ENCODE peak calls at places on chromosomes 4 and X, in five cellular contexts. V is colonic mucosa, Z is pancreas, W is GM23248, K is stomach. B is an unnamed sample.

GRCh38 chrX:129979207-129979920 is 3.1 kb upstream of the BCORL1 start:
- DNase-seq in V (peak; percentile 20), Z (peak; percentile 74), W (peak; percentile 30), K (no peak), B (no peak)

GRCh38 chrX:141201962-141202361 is 25.0 kb upstream of the LDOC1 start:
- DNase-seq in V (no peak), Z (no peak), W (no peak), K (no peak), B (no peak)

GRCh38 chr4:188941524-188942109 is 802.4 kb downstream of the TRIML1 start:
- DNase-seq in V (no peak), Z (no peak), W (peak; percentile 82), K (no peak), B (peak; percentile 85)

GRCh38 chrX:135974279-135974856 is 580 bp upstream of the MMGT1 start:
- DNase-seq in V (peak; percentile 72), Z (peak; percentile 85), W (no peak), K (peak; percentile 75), B (peak; percentile 24)

GRCh38 chr4:80225628-80226027 is 28.3 kb downstream of the PRDM8 start:
- DNase-seq in V (no peak), Z (no peak), W (peak; percentile 43), K (no peak), B (no peak)

GRCh38 chr4:138140879-138141278 is 101.3 kb downstream of the SLC7A11 start:
- DNase-seq in V (no peak), Z (no peak), W (no peak), K (no peak), B (no peak)

GRCh38 chrX:133045986-133046385 is 50.9 kb downstream of the USP26 start:
- DNase-seq in V (no peak), Z (no peak), W (peak; percentile 15), K (no peak), B (no peak)

GRCh38 chr4:4457803-4458550 is 71.1 kb downstream of the NSG1 start:
- DNase-seq in V (no peak), Z (no peak), W (peak; percentile 87), K (no peak), B (peak; percentile 28)

GRCh38 chr4:183349673-183350072 is 27.4 kb upstream of the CLDN24 start:
- DNase-seq in V (no peak), Z (no peak), W (peak; percentile 89), K (no peak), B (no peak)

GRCh38 chr4:25172964-25173917 is 13.0 kb upstream of the SEPSECS start:
- DNase-seq in V (no peak), Z (no peak), W (peak; percentile 99), K (no peak), B (peak; percentile 94)

GRCh38 chr4:7185487-7186030 is 6.8 kb upstream of the SORCS2 start:
- DNase-seq in V (no peak), Z (no peak), W (no peak), K (no peak), B (no peak)

GRCh38 chr4:7239844-7240243 is 47.5 kb downstream of the SORCS2 start:
- DNase-seq in V (no peak), Z (no peak), W (no peak), K (no peak), B (no peak)

GRCh38 chr4:17956245-17956644 is 65.3 kb downstream of the LCORL start:
- DNase-seq in V (no peak), Z (no peak), W (no peak), K (no peak), B (no peak)

GRCh38 chrX:27078371-27078770 is 384.8 kb downstream of the PPP4R3C start:
- DNase-seq in V (no peak), Z (no peak), W (no peak), K (no peak), B (no peak)

GRCh38 chr4:145283909-145284308 is 103.5 kb upstream of the OTUD4 start:
- DNase-seq in V (no peak), Z (no peak), W (no peak), K (no peak), B (no peak)

GRCh38 chr4:2259541-2260267 is 2.2 kb downstream of the MXD4 start:
- DNase-seq in V (no peak), Z (peak; percentile 79), W (no peak), K (peak; percentile 21), B (no peak)

GRCh38 chr4:177785000-177785399 is 342.8 kb upstream of the AGA start:
- DNase-seq in V (no peak), Z (no peak), W (no peak), K (no peak), B (no peak)

GRCh38 chr4:152045397-152045780 is 284.6 kb upstream of the GATB start:
- DNase-seq in V (no peak), Z (no peak), W (no peak), K (no peak), B (no peak)

GRCh38 chrX:147838465-147839131 is 73.1 kb upstream of the FMR1 start:
- DNase-seq in V (no peak), Z (no peak), W (peak; percentile 21), K (no peak), B (no peak)

GRCh38 chr4:167578906-167579305 is 344.6 kb upstream of the SPOCK3 start:
- DNase-seq in V (no peak), Z (no peak), W (no peak), K (no peak), B (no peak)

GRCh38 chrX:45191383-45191782 is 9.3 kb downstream of the DIPK2B start:
- DNase-seq in V (no peak), Z (no peak), W (no peak), K (no peak), B (no peak)

GRCh38 chr4:17558941-17559708 is 17.9 kb upstream of the LAP3 start:
- DNase-seq in V (no peak), Z (no peak), W (no peak), K (no peak), B (no peak)

GRCh38 chrX:119496521-119496829 is 28.2 kb downstream of the SLC25A5 start:
- DNase-seq in V (no peak), Z (no peak), W (no peak), K (no peak), B (no peak)

GRCh38 chr4:2186133-2186864 is 55.6 kb downstream of the HAUS3 start:
- DNase-seq in V (no peak), Z (no peak), W (no peak), K (peak; percentile 57), B (peak; percentile 6)

GRCh38 chrX:153500676-153501280 is 6.0 kb downstream of the BGN start:
- DNase-seq in V (no peak), Z (no peak), W (no peak), K (no peak), B (no peak)

GRCh38 chr4:107044170-107044569 is 8.1 kb upstream of the DKK2 start:
- DNase-seq in V (no peak), Z (no peak), W (peak; percentile 35), K (no peak), B (no peak)

GRCh38 chr4:128574706-128575105 is 234.8 kb upstream of the JADE1 start:
- DNase-seq in V (peak; percentile 90), Z (peak; percentile 86), W (peak; percentile 58), K (peak; percentile 85), B (no peak)

GRCh38 chr4:122826596-122827257 is at the start of gene FGF2:
- DNase-seq in V (peak; percentile 52), Z (peak; percentile 70), W (peak; percentile 86), K (peak; percentile 31), B (no peak)

GRCh38 chr4:85127653-85128052 is 161.2 kb upstream of the WDFY3 start:
- DNase-seq in V (no peak), Z (peak; percentile 64), W (peak; percentile 61), K (no peak), B (no peak)

GRCh38 chr4:53591372-53591892 is at the start of gene LNX1:
- DNase-seq in V (peak; percentile 97), Z (peak; percentile 93), W (no peak), K (peak; percentile 96), B (no peak)
- H3K4me3 ChIP-seq in V (peak within 1 kb of the TSS; percentile 32), Z (peak within 1 kb of the TSS; percentile 21), W (no peak within 1 kb of the TSS), K (peak within 1 kb of the TSS; percentile 42), B (no peak within 1 kb of the TSS)

GRCh38 chr4:159049780-159050375 is 53.0 kb upstream of the RAPGEF2 start:
- DNase-seq in V (no peak), Z (no peak), W (no peak), K (no peak), B (no peak)

GRCh38 chr4:159045321-159045720 is 57.6 kb upstream of the RAPGEF2 start:
- DNase-seq in V (no peak), Z (no peak), W (no peak), K (no peak), B (no peak)

GRCh38 chr4:159046683-159047082 is 56.2 kb upstream of the RAPGEF2 start:
- DNase-seq in V (no peak), Z (no peak), W (no peak), K (no peak), B (no peak)

GRCh38 chr4:159048166-159048886 is 54.6 kb upstream of the RAPGEF2 start:
- DNase-seq in V (peak; percentile 71), Z (peak; percentile 82), W (peak; percentile 85), K (peak; percentile 77), B (peak; percentile 78)

GRCh38 chr4:159047478-159048165 is 55.3 kb upstream of the RAPGEF2 start:
- DNase-seq in V (no peak), Z (no peak), W (peak; percentile 2), K (no peak), B (no peak)
- H3K4me3 ChIP-seq in V (no peak overlapping the region), Z (no peak overlapping the region), W (peak overlapping the region; percentile 72), K (peak overlapping the region; percentile 32), B (no peak overlapping the region)

GRCh38 chr4:81470456-81471327 is 1.0 kb downstream of the RASGEF1B start:
- DNase-seq in V (peak; percentile 68), Z (peak; percentile 48), W (peak; percentile 37), K (peak; percentile 47), B (no peak)

GRCh38 chr4:81467672-81467964 is 4.1 kb downstream of the RASGEF1B start:
- DNase-seq in V (no peak), Z (no peak), W (no peak), K (no peak), B (no peak)

GRCh38 chr4:81471361-81472248 is at the start of gene RASGEF1B:
- DNase-seq in V (peak; percentile 92), Z (peak; percentile 93), W (peak; percentile 87), K (peak; percentile 93), B (no peak)

GRCh38 chr4:81468685-81469084 is 3.0 kb downstream of the RASGEF1B start:
- DNase-seq in V (no peak), Z (no peak), W (no peak), K (no peak), B (no peak)

GRCh38 chr4:81469774-81470455 is 1.8 kb downstream of the RASGEF1B start:
- DNase-seq in V (no peak), Z (no peak), W (no peak), K (no peak), B (no peak)
- H3K4me3 ChIP-seq in V (peak overlapping the region; percentile 82), Z (no peak overlapping the region), W (no peak overlapping the region), K (peak overlapping the region; percentile 74), B (no peak overlapping the region)

DNA sequence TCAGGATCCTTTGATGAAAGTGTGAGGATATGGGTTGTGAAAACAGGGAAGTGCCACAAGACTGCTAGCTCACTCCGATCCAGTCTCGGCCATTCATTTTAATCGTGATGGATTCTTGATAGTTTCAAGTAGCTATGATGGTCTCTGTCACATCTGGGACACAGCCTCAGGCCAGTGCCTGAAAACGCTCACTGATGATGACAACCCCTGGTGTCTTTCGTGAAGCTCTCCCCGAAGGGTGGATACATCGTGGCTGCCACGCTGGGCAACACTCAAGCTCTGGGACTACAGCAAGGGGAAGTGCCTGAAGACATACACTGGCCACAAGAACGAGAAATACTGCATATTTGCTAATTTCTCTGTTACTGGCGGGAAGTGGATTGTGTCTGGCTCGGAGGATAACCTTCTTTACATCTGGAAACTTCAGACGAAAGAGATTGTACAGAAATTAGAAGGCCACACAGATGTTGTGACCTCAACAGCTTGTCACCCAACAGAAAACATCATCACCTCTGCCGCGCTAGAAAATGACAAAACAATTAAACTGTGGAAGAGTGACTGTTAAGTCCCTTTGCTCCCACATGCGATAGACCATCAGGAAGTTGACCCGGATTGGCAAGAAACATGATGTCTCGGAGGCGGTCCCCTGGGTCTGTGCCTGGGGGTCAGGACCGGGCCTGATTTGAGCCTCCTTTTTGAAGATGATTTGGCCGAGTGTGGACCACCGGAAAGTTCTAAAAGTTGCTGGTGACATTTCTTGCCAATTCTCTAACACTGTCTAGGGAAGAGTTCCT is 22.2 kb downstream of the LIAS start:
- DNase-seq in V (no peak), Z (no peak), W (no peak), K (no peak), B (no peak)
- H3K4me3 ChIP-seq in V (no peak overlapping the region), Z (no peak overlapping the region), W (no peak overlapping the region), K (no peak overlapping the region), B (no peak overlapping the region)

B was measured in astrocyte of the cerebellum.